ENCODE peak calls at places on chromosomes 3 and 15, in five cellular contexts. O, G, M, P and H are unnamed samples.

GRCh38 chr15:68408971-68409370 is 23.0 kb downstream of the ITGA11 start:
- DNase-seq in O (no peak), G (no peak), M (no peak), P (no peak), H (no peak)

GRCh38 chr3:164452707-164453106 is 625.6 kb downstream of the SI start:
- DNase-seq in O (no peak), G (no peak), M (no peak), P (no peak), H (no peak)

GRCh38 chr15:74365619-74366445 is 1.6 kb downstream of the CYP11A1 start:
- DNase-seq in O (no peak), G (peak), M (peak), P (peak), H (no peak)

GRCh38 chr15:65086680-65087111 is 10.2 kb downstream of the KBTBD13 start:
- DNase-seq in O (no peak), G (no peak), M (peak), P (peak), H (no peak)

GRCh38 chr3:189673535-189673934 is 42.3 kb downstream of the TP63 start:
- DNase-seq in O (no peak), G (no peak), M (no peak), P (no peak), H (no peak)

GRCh38 chr3:50231581-50231980 is 4.4 kb upstream of the GNAI2 start:
- DNase-seq in O (no peak), G (no peak), M (no peak), P (no peak), H (no peak)

GRCh38 chr3:16502347-16502908 is 11.1 kb downstream of the RFTN1 start:
- DNase-seq in O (no peak), G (no peak), M (no peak), P (no peak), H (no peak)

GRCh38 chr3:5226783-5227182 is 39.3 kb downstream of the EDEM1 start:
- DNase-seq in O (peak), G (peak), M (no peak), P (no peak), H (no peak)

GRCh38 chr3:108528459-108529231 is 18.2 kb upstream of the MYH15 start:
- DNase-seq in O (no peak), G (no peak), M (no peak), P (no peak), H (no peak)

GRCh38 chr3:150309557-150309956 is 98.5 kb upstream of the TSC22D2 start:
- DNase-seq in O (peak), G (no peak), M (no peak), P (peak), H (no peak)

GRCh38 chr15:82895983-82896382 is 56.5 kb downstream of the HOMER2 start:
- DNase-seq in O (no peak), G (no peak), M (no peak), P (no peak), H (peak)

GRCh38 chr15:90809536-90809935 is 58.9 kb upstream of the FURIN start:
- DNase-seq in O (no peak), G (no peak), M (no peak), P (peak), H (no peak)

GRCh38 chr3:133610031-133610430 is 36.5 kb downstream of the CDV3 start:
- DNase-seq in O (no peak), G (no peak), M (no peak), P (peak), H (no peak)

GRCh38 chr3:36814071-36814717 is 49.8 kb upstream of the DCLK3 start:
- DNase-seq in O (no peak), G (no peak), M (no peak), P (no peak), H (no peak)

GRCh38 chr3:194396897-194397756 is 1.9 kb downstream of the GP5 start:
- DNase-seq in O (no peak), G (no peak), M (no peak), P (no peak), H (no peak)

GRCh38 chr3:16916840-16917239 is 32.1 kb downstream of the PLCL2 start:
- DNase-seq in O (peak), G (no peak), M (no peak), P (peak), H (no peak)

GRCh38 chr3:105353485-105354161 is 13.1 kb upstream of the ALCAM start:
- DNase-seq in O (peak), G (no peak), M (peak), P (no peak), H (peak)

GRCh38 chr3:71548995-71549394 is 34.5 kb downstream of the FOXP1 start:
- DNase-seq in O (no peak), G (no peak), M (no peak), P (no peak), H (no peak)

GRCh38 chr3:40719660-40720287 is 195.0 kb downstream of the ZNF621 start:
- DNase-seq in O (peak), G (peak), M (no peak), P (no peak), H (no peak)

GRCh38 chr3:165642761-165643432 is 194.3 kb downstream of the BCHE start:
- DNase-seq in O (peak), G (no peak), M (no peak), P (peak), H (peak)

GRCh38 chr15:42772126-42772525 is 35.2 kb upstream of the CDAN1 start:
- DNase-seq in O (no peak), G (no peak), M (peak), P (no peak), H (no peak)

GRCh38 chr3:30643763-30644462 is 37.5 kb downstream of the TGFBR2 start:
- DNase-seq in O (no peak), G (no peak), M (no peak), P (no peak), H (no peak)

GRCh38 chr3:187130346-187131066 is 8.8 kb downstream of the RPL39L start:
- DNase-seq in O (peak), G (no peak), M (no peak), P (peak), H (no peak)

GRCh38 chr3:116242825-116243224 is 202.5 kb downstream of the LSAMP start:
- DNase-seq in O (no peak), G (no peak), M (no peak), P (no peak), H (no peak)

GRCh38 chr15:85318732-85319076 is 61.7 kb upstream of the AKAP13 start:
- DNase-seq in O (no peak), G (no peak), M (no peak), P (no peak), H (no peak)
- H3K27ac ChIP-seq in O (peak), G (no peak), M (no peak), P (peak), H (no peak)

GRCh38 chr3:112303811-112304325 is 9.9 kb upstream of the SLC9C1 start:
- DNase-seq in O (no peak), G (no peak), M (peak), P (peak), H (no peak)
- H3K27ac ChIP-seq in O (no peak), G (no peak), M (no peak), P (no peak), H (no peak)

DNA sequence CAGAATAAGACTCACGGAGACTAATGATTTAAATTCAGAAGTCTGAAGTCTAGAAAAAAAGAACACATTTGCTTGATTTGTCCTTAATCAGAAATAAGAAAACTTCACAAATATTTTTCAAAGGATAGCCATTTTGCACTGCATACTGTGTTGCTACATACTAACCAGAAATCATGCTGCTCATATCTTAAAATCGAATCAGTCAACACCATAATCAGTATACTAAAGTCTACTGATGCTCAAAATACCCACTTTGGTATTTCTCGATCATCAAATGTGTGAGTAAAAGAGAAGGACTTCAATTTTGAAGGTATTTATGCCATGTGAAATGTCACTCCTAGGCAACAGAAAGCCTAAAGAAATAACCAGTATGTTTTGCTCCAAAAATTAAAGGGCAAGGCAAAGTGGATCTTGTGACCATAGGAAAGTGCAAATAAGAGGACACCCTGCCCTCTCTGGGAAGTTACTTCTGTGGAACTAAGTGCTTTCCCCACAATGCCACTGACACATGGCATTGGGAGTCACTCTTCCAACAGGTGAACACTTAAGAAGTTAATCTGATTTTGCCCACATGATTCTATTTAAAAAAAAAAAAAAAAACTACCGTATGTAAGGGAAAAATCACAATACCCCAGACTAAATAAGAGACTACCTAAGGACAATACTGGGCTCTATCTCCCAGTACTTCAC is 2.7 kb downstream of the LRIG1 start:
- DNase-seq in O (no peak), G (no peak), M (no peak), P (no peak), H (no peak)
- H3K27ac ChIP-seq in O (no peak), G (peak), M (peak), P (no peak), H (peak)

DNA sequence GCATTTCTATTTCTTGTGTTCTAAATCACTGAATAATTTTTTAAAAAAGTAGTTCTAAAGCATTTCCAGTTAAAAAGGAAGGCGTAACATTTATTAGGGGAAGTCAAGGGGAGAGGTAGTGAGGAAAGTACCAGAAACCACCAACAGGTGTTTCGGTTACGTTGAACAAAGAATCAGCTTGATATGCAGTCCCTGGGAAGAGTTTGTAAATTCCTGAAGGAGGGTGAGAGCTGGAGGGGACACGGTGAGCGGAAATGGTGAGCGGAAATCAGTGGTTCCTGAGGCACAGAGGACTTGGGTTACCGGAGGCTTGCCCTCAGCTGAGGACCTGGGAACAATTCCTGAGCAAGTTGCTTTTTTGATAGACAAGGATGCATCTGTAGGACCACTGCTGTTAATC is 17.8 kb downstream of the MAP2K1 start:
- DNase-seq in O (no peak), G (no peak), M (no peak), P (no peak), H (no peak)
- H3K27ac ChIP-seq in O (no peak), G (no peak), M (no peak), P (no peak), H (no peak)

DNA sequence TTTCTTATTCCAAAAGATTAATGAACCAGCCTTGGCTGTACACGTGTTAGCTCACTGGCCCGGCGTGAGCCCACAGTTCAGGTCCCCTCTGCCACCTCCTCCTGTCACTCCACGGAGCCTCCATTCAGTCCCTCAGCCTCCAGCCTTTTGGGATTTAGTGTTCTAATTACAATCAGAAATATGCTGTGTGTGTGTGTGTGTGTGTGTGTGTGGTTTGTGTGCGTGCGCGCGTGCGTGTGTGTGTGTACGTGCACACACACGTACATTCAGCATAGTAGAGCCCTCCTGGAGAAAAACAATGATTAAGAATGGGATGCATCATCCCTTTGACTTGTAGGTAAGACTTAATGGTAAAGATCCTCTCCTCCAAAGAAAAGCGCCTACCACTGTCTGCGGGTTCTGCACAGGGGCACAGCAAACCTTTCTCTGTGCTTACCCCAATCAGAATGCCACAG is 791 bp downstream of the CA12 start:
- DNase-seq in O (no peak), G (no peak), M (no peak), P (no peak), H (no peak)
- H3K27ac ChIP-seq in O (no peak), G (no peak), M (no peak), P (no peak), H (no peak)

GRCh38 chr3:117254990-117255389 is 545.4 kb downstream of the TUSC7 start:
- DNase-seq in O (no peak), G (no peak), M (no peak), P (no peak), H (no peak)

GRCh38 chr3:117255736-117256135 is 546.2 kb downstream of the TUSC7 start:
- DNase-seq in O (no peak), G (no peak), M (no peak), P (no peak), H (no peak)

GRCh38 chr3:117252651-117253050 is 543.1 kb downstream of the TUSC7 start:
- DNase-seq in O (no peak), G (no peak), M (no peak), P (no peak), H (no peak)

GRCh38 chr3:117248149-117248548 is 538.6 kb downstream of the TUSC7 start:
- DNase-seq in O (no peak), G (no peak), M (no peak), P (no peak), H (no peak)

DNA sequence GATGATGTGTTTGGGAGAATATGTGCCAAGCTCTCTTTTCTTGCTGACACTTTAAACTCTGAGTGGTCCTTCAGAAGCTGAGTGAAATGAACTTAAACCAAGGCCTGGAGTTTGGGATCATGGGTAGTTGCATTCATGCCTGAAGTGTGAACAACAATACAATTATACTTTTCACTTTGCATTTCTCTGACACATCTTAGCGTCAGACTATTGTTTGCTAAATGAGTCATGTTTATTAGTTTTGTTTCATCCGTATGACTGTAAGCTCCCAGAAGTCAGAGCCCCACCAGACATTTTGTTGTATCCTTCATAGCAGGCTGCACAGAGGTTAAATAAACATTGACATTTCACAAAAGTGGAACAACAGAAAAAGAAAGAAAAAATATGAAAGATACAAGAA is 542.6 kb downstream of the TUSC7 start:
- DNase-seq in O (peak), G (no peak), M (no peak), P (no peak), H (no peak)
- H3K27ac ChIP-seq in O (peak), G (no peak), M (no peak), P (no peak), H (no peak)

GRCh38 chr3:32109256-32109655 is 2.8 kb downstream of the GPD1L start:
- DNase-seq in O (peak), G (no peak), M (peak), P (peak), H (peak)
- H3K27ac ChIP-seq in O (peak), G (no peak), M (peak), P (no peak), H (no peak)

GRCh38 chr15:84826369-84826823 is 9.2 kb downstream of the ALPK3 start:
- DNase-seq in O (peak), G (peak), M (peak), P (no peak), H (peak)

GRCh38 chr15:84821501-84822021 is 4.4 kb downstream of the ALPK3 start:
- DNase-seq in O (no peak), G (peak), M (no peak), P (no peak), H (no peak)

GRCh38 chr15:84824260-84824690 is 7.1 kb downstream of the ALPK3 start:
- DNase-seq in O (no peak), G (peak), M (peak), P (no peak), H (no peak)

GRCh38 chr15:84822774-84823579 is 5.8 kb downstream of the ALPK3 start:
- DNase-seq in O (no peak), G (no peak), M (no peak), P (no peak), H (no peak)

GRCh38 chr15:84823580-84823878 is 6.4 kb downstream of the ALPK3 start:
- DNase-seq in O (no peak), G (no peak), M (no peak), P (no peak), H (no peak)
- H3K27ac ChIP-seq in O (no peak), G (no peak), M (peak), P (no peak), H (no peak)